ENCODE peak calls at places on chromosome 1, in six cellular contexts. T is occipital lobe; Y is stimulated activated effector memory CD8-positive, alpha-beta T cell treated with anti-CD3 and anti-CD28 coated beads, Interleukin-12 subunit alpha, Interleukin-12 subunit beta, amount 100 ng/mL, for 72 hours; H is SHP77; A is endothelial cell of umbilical vein; O is pons. C is an unnamed sample.
A peak's percentile ranks its signal among the peaks of the same experiment; 100 is the strongest.

GRCh38 chr1:117284408-117285215 is 73.9 kb upstream of the VTCN1 start:
- DNase-seq in T (no peak), O (peak; percentile 91), Y (no peak), A (peak; percentile 39), H (peak; percentile 67), C (peak; percentile 19)

GRCh38 chr1:30856260-30856790 is 52.2 kb downstream of the SDC3 start:
- DNase-seq in Y (no peak), H (no peak), T (no peak), O (no peak), A (no peak), C (peak; percentile 97)

GRCh38 chr1:153945131-153945794 is 1.3 kb downstream of the DENND4B start:
- DNase-seq in H (no peak), A (peak; percentile 35), Y (peak; percentile 47), T (no peak), O (peak; percentile 55), C (no peak)

GRCh38 chr1:90201467-90202358 is 206.8 kb downstream of the ZNF326 start:
- DNase-seq in A (no peak), H (no peak), O (no peak), T (no peak), Y (no peak), C (no peak)

GRCh38 chr1:178768423-178768822 is 43.4 kb downstream of the RALGPS2 start:
- DNase-seq in T (no peak), H (peak; percentile 34), O (peak; percentile 25), A (no peak), Y (peak; percentile 3), C (peak; percentile 42)

GRCh38 chr1:204751883-204752687 is 66.5 kb upstream of the LRRN2 start:
- DNase-seq in O (peak; percentile 17), A (no peak), T (no peak), Y (no peak), H (no peak), C (peak; percentile 62)

GRCh38 chr1:32142446-32143301 is 34.8 kb downstream of the KPNA6 start:
- DNase-seq in H (peak; percentile 74), Y (no peak), T (no peak), O (peak; percentile 39), A (no peak), C (peak; percentile 90)

GRCh38 chr1:183609313-183609712 is 19.1 kb upstream of the NCF2 start:
- DNase-seq in H (peak; percentile 6), Y (no peak), T (peak; percentile 54), O (peak; percentile 94), A (peak; percentile 45), C (no peak)

GRCh38 chr1:157154940-157155514 is 16.8 kb upstream of the ETV3 start:
- DNase-seq in O (peak; percentile 61), H (no peak), T (no peak), A (peak; percentile 82), Y (no peak), C (no peak)

GRCh38 chr1:106937104-106937503 is 119.4 kb upstream of the PRMT6 start:
- DNase-seq in A (no peak), Y (no peak), H (no peak), O (no peak), T (no peak), C (no peak)

GRCh38 chr1:54109131-54110105 is 43.4 kb downstream of the CDCP2 start:
- DNase-seq in Y (no peak), A (no peak), O (no peak), H (no peak), T (no peak), C (no peak)

GRCh38 chr1:108000620-108001105 is 35.7 kb upstream of the VAV3 start:
- DNase-seq in T (no peak), O (peak; percentile 14), A (peak; percentile 87), Y (no peak), H (peak; percentile 11), C (no peak)

GRCh38 chr1:89780721-89781120 is 40.1 kb upstream of the LRRC8D start:
- DNase-seq in Y (no peak), T (no peak), O (peak; percentile 80), A (peak; percentile 61), H (no peak), C (peak; percentile 3)

GRCh38 chr1:115539061-115539460 is 102.7 kb upstream of the VANGL1 start:
- DNase-seq in O (no peak), T (no peak), A (no peak), Y (no peak), H (no peak), C (no peak)

GRCh38 chr1:89576016-89576415 is 51.4 kb downstream of the LRRC8B start:
- DNase-seq in T (no peak), H (no peak), O (no peak), A (no peak), Y (no peak), C (no peak)

GRCh38 chr1:192529031-192529755 is 46.4 kb upstream of the RGS1 start:
- DNase-seq in O (no peak), H (no peak), A (peak; percentile 37), Y (no peak), T (no peak), C (no peak)

GRCh38 chr1:66244429-66244828 is 289.5 kb upstream of the SGIP1 start:
- DNase-seq in T (peak; percentile 78), H (no peak), O (peak; percentile 98), A (no peak), Y (no peak), C (no peak)

GRCh38 chr1:232142403-232143314 is 487.3 kb downstream of the SIPA1L2 start:
- DNase-seq in H (no peak), Y (no peak), A (peak; percentile 38), T (peak; percentile 59), O (peak; percentile 61), C (no peak)

GRCh38 chr1:13628218-13628617 is 44.6 kb downstream of the PDPN start:
- DNase-seq in O (no peak), A (no peak), Y (no peak), T (no peak), H (no peak), C (no peak)